ENCODE peak calls at places on chromosomes 11 and 22, in five cellular contexts. R is A549, Q is transverse colon, W is SK-N-SH, F is sigmoid colon. G is an unnamed sample.

GRCh38 chr11:57424802-57425564 is 1.9 kb downstream of the SLC43A3 start:
- DNase-seq in R (no peak), Q (peak; percentile 66), W (no peak), F (peak; percentile 91), G (peak; percentile 56)

GRCh38 chr11:44268807-44269080 is 41.2 kb downstream of the ALX4 start:
- DNase-seq in R (no peak), Q (no peak), W (no peak), F (peak; percentile 19), G (no peak)

GRCh38 chr11:44727373-44728084 is 767 bp downstream of the TSPAN18 start:
- DNase-seq in R (peak; percentile 93), Q (peak; percentile 78), W (peak; percentile 92), F (peak; percentile 93), G (peak; percentile 77)

GRCh38 chr11:101510608-101511007 is 73.2 kb downstream of the TRPC6 start:
- DNase-seq in R (no peak), Q (no peak), W (no peak), F (no peak), G (no peak)

GRCh38 chr11:118051611-118052461 is 25.0 kb upstream of the TMPRSS4 start:
- DNase-seq in R (no peak), Q (peak; percentile 34), W (no peak), F (no peak), G (peak; percentile 27)

GRCh38 chr11:66311965-66312548 is 4.8 kb downstream of the CD248 start:
- DNase-seq in R (peak; percentile 93), Q (peak; percentile 95), W (peak; percentile 88), F (peak; percentile 96), G (peak; percentile 95)

GRCh38 chr11:7490054-7490453 is 4.7 kb downstream of the OLFML1 start:
- DNase-seq in R (no peak), Q (no peak), W (no peak), F (no peak), G (no peak)

GRCh38 chr11:15783619-15784018 is 572.7 kb downstream of the SOX6 start:
- DNase-seq in R (no peak), Q (no peak), W (no peak), F (no peak), G (no peak)

GRCh38 chr22:20155330-20156041 is 4.6 kb upstream of the CCDC188 start:
- DNase-seq in R (no peak), Q (no peak), W (peak; percentile 96), F (no peak), G (peak; percentile 38)

GRCh38 chr11:47550288-47551052 is 2.5 kb downstream of the CELF1 start:
- DNase-seq in R (no peak), Q (no peak), W (no peak), F (no peak), G (no peak)
- H3K4me3 ChIP-seq in R (peak overlapping the region; percentile 95), Q (no peak overlapping the region), W (no peak overlapping the region), F (no peak overlapping the region), G (no peak overlapping the region)

GRCh38 chr11:46413755-46414465 is 22.3 kb upstream of the CHRM4 start:
- DNase-seq in R (peak; percentile 57), Q (no peak), W (no peak), F (no peak), G (no peak)

GRCh38 chr11:46407635-46408034 is 16.1 kb upstream of the CHRM4 start:
- DNase-seq in R (no peak), Q (no peak), W (no peak), F (no peak), G (no peak)

GRCh38 chr11:46414466-46414796 is 22.9 kb upstream of the CHRM4 start:
- DNase-seq in R (no peak), Q (no peak), W (no peak), F (no peak), G (no peak)

GRCh38 chr11:46408407-46408986 is 16.9 kb upstream of the CHRM4 start:
- DNase-seq in R (no peak), Q (no peak), W (no peak), F (no peak), G (no peak)

DNA sequence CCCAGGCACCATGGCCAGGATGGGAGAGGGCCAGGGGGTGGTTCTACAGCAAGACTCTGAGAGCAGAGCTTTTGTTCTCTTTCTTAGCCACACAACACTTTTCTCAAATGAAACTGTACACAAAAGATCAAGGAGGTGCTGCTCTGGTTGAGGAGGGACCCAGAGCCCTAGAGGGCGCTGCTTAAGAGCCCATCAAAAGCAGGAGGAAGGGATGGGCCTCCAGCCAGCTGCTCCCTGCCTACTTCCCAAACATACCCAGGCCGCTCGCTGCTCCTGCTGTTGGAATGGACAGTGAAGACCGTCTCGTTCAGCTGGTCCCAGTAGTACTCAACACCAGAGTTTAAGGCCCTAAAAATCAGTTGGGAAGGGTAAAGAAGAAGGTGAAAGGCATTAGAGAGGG is 18.4 kb upstream of the CHRM4 start:
- DNase-seq in R (no peak), Q (no peak), W (no peak), F (no peak), G (no peak)
- TF ChIP-seq CTCF in R (peak; percentile 7), Q (no peak), W (peak; percentile 19), F (no peak), G (no peak)

GRCh38 chr11:19576903-19577302 is 135.7 kb upstream of the NAV2 start:
- DNase-seq in R (no peak), Q (no peak), W (no peak), F (no peak), G (no peak)

GRCh38 chr11:19578871-19579270 is 133.8 kb upstream of the NAV2 start:
- DNase-seq in R (no peak), Q (no peak), W (no peak), F (no peak), G (no peak)

GRCh38 chr11:19579957-19580356 is 132.7 kb upstream of the NAV2 start:
- DNase-seq in R (no peak), Q (no peak), W (no peak), F (no peak), G (no peak)

GRCh38 chr11:19577391-19577831 is 135.2 kb upstream of the NAV2 start:
- DNase-seq in R (no peak), Q (no peak), W (no peak), F (no peak), G (peak; percentile 41)

GRCh38 chr11:19577849-19578619 is 134.6 kb upstream of the NAV2 start:
- DNase-seq in R (no peak), Q (peak; percentile 42), W (peak; percentile 57), F (peak; percentile 96), G (no peak)
- TF ChIP-seq EP300 in R (no peak), Q (peak; percentile 3), W (no peak), F (peak; percentile 71), G (no peak)

GRCh38 chr22:23220485-23221350 is 40.4 kb downstream of the BCR start:
- DNase-seq in R (no peak), Q (peak; percentile 41), W (no peak), F (no peak), G (no peak)
- H3K4me3 ChIP-seq in R (no peak overlapping the region), Q (no peak overlapping the region), W (no peak overlapping the region), F (no peak overlapping the region), G (no peak overlapping the region)

GRCh38 chr11:70448983-70449567 is 50.7 kb downstream of the CTTN start:
- DNase-seq in R (peak; percentile 30), Q (no peak), W (no peak), F (no peak), G (no peak)
- TF ChIP-seq CTCF in R (peak; percentile 33), Q (no peak), W (peak; percentile 63), F (no peak), G (no peak)

GRCh38 chr11:8739309-8739793 is 56.8 kb downstream of the RPL27A start:
- DNase-seq in R (no peak), Q (no peak), W (no peak), F (peak; percentile 61), G (no peak)
- TF ChIP-seq EP300 in R (no peak), Q (no peak), W (no peak), F (no peak), G (no peak)

GRCh38 chr22:32827061-32827602 is 25.6 kb downstream of the TIMP3 start:
- DNase-seq in R (no peak), Q (no peak), W (no peak), F (peak; percentile 63), G (no peak)

GRCh38 chr22:32826537-32826936 is 25.0 kb downstream of the TIMP3 start:
- DNase-seq in R (no peak), Q (no peak), W (no peak), F (peak; percentile 49), G (no peak)

GRCh38 chr22:32822188-32822877 is 20.8 kb downstream of the TIMP3 start:
- DNase-seq in R (no peak), Q (no peak), W (no peak), F (no peak), G (no peak)

GRCh38 chr22:32823024-32823730 is 21.7 kb downstream of the TIMP3 start:
- DNase-seq in R (peak; percentile 25), Q (peak; percentile 45), W (peak; percentile 59), F (peak; percentile 62), G (peak; percentile 53)

DNA sequence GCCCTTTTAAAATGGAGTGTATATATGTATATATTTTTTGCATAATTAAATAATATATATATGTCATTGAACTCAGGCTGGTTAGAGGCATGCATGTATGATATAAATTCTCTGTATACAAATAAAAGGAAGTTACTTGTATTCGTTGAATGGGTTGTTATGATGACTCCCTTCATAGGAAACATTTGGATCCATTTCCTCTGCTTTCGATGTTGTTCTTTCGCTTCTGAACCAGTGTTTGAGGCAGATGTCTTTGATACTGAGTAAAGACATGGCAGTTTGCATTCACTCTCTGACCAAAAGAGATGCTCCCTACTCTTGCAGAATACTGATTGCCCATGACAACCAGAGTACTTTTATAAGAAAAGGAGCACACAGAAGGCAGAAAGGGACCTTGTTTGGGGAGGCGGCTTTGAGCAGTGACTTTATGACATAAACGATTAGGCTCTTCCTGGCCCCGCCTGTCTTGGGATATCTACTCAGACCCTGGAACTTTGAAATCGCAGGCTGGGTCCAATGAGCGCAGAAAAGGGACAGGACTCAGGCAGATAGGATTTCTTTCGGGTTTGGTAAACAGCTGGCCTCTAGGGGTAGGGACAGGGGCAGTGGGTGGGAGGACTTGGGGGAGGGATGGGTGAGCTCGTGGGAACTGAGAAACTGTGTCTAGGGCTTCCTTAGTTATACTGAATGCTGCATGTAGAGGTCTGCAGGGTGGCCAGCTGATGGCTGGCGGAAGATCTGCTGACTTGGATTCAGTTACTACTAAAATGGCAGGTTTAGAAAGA is 23.2 kb downstream of the TIMP3 start:
- DNase-seq in R (no peak), Q (no peak), W (no peak), F (peak; percentile 41), G (no peak)
- H3K4me3 ChIP-seq in R (no peak overlapping the region), Q (no peak overlapping the region), W (no peak overlapping the region), F (no peak overlapping the region), G (no peak overlapping the region)